ENCODE peak calls at places on chromosomes 11 and 22, in six cellular contexts. K is T-helper 1 cell; V is CD4-positive, alpha-beta memory T cell; H is T-helper 17 cell; U is progenitor cell of endocrine pancreas; Q is activated T-helper 1 cell treated with Interleukin-2 at 50 U/mL for 16 hours. P is an unnamed sample.

GRCh38 chr22:33874206-33874605 is 46.1 kb downstream of the LARGE1 start:
- DNase-seq in K (no peak), V (no peak), H (no peak), U (no peak), Q (no peak), P (no peak)

GRCh38 chr11:810040-810567 is 337 bp downstream of the RPLP2 start:
- DNase-seq in K (no peak), V (no peak), H (no peak), U (no peak), Q (no peak), P (no peak)

GRCh38 chr11:29200776-29201574 is 815.9 kb downstream of the KCNA4 start:
- DNase-seq in K (no peak), V (no peak), H (no peak), U (no peak), Q (no peak), P (no peak)

GRCh38 chr11:2947744-2948143 is 18.5 kb upstream of the PHLDA2 start:
- DNase-seq in K (no peak), V (no peak), H (no peak), U (no peak), Q (no peak), P (no peak)

GRCh38 chr11:122505304-122506006 is 150.1 kb upstream of the UBASH3B start:
- DNase-seq in K (no peak), V (peak; percentile 20), H (no peak), U (peak; percentile 71), Q (peak; percentile 5), P (no peak)

GRCh38 chr11:71433648-71434450 is 14.3 kb downstream of the DHCR7 start:
- DNase-seq in K (no peak), V (no peak), H (no peak), U (no peak), Q (no peak), P (peak; percentile 79)

GRCh38 chr11:58616594-58616993 is 5.9 kb upstream of the CNTF start:
- DNase-seq in K (no peak), V (no peak), H (no peak), U (no peak), Q (no peak), P (no peak)

GRCh38 chr22:33401291-33401690 is 343.1 kb upstream of the SYN3 start:
- DNase-seq in K (no peak), V (no peak), H (no peak), U (no peak), Q (no peak), P (no peak)

GRCh38 chr11:2748061-2748813 is 48.4 kb upstream of the KCNQ1OT1 start:
- DNase-seq in K (no peak), V (no peak), H (peak; percentile 8), U (no peak), Q (no peak), P (peak; percentile 50)

GRCh38 chr11:61187505-61188130 is 15.7 kb upstream of the PGA3 start:
- DNase-seq in K (peak; percentile 69), V (peak; percentile 72), H (peak; percentile 52), U (peak; percentile 70), Q (peak; percentile 59), P (peak; percentile 75)

GRCh38 chr11:46248270-46249102 is 29.0 kb upstream of the CREB3L1 start:
- DNase-seq in K (no peak), V (no peak), H (no peak), U (no peak), Q (no peak), P (peak; percentile 43)